ENCODE peak calls at places on chromosomes 13 and 19, in five cellular contexts. E is K562, H is SK-N-SH, O is GM12878, J is HepG2. F is an unnamed sample.

GRCh38 chr19:47490031-47490430 is 6.0 kb upstream of the KPTN start:
- DNase-seq in J (no peak), E (no peak), H (no peak), O (no peak), F (no peak)

GRCh38 chr13:86932935-86933334 is 738.2 kb upstream of the SLITRK5 start:
- DNase-seq in O (no peak), H (no peak), E (no peak), J (no peak), F (no peak)

GRCh38 chr19:48962029-48962848 is 2.9 kb upstream of the FTL start:
- DNase-seq in E (peak; percentile 89), H (no peak), O (no peak), J (peak; percentile 81), F (peak; percentile 89)

GRCh38 chr13:31625115-31625514 is 114.2 kb upstream of the RXFP2 start:
- DNase-seq in E (no peak), H (no peak), J (no peak), O (no peak), F (no peak)

GRCh38 chr19:50000038-50000890 is 24.9 kb downstream of the VRK3 start:
- DNase-seq in O (no peak), J (no peak), H (no peak), E (no peak), F (no peak)

GRCh38 chr13:58397596-58398387 is 766.2 kb downstream of the PCDH17 start:
- DNase-seq in E (no peak), H (no peak), O (no peak), J (no peak), F (no peak)

GRCh38 chr19:29587059-29587458 is 19.0 kb upstream of the POP4 start:
- DNase-seq in H (no peak), O (no peak), J (no peak), E (no peak), F (no peak)

GRCh38 chr19:39246951-39247669 is 1.5 kb downstream of the IFNL4 start:
- DNase-seq in H (no peak), J (no peak), E (no peak), O (no peak), F (no peak)

GRCh38 chr19:32870154-32870573 is 597 bp upstream of the SLC7A9 start:
- DNase-seq in J (peak; percentile 16), O (no peak), H (no peak), E (no peak), F (no peak)

GRCh38 chr13:34277971-34278370 is 460.0 kb downstream of the RFC3 start:
- DNase-seq in J (no peak), E (no peak), O (no peak), H (no peak), F (no peak)

GRCh38 chr19:17213334-17213733 is 1.8 kb upstream of the USE1 start:
- DNase-seq in O (no peak), J (no peak), E (no peak), H (no peak), F (no peak)

GRCh38 chr13:76971215-76971614 is 20.7 kb upstream of the CLN5 start:
- DNase-seq in J (no peak), E (no peak), O (no peak), H (no peak), F (no peak)

GRCh38 chr19:13072206-13072898 is 30.3 kb downstream of the LYL1 start:
- DNase-seq in O (no peak), J (no peak), H (no peak), E (no peak), F (no peak)

GRCh38 chr13:109790071-109790470 is 3.7 kb upstream of the IRS2 start:
- DNase-seq in H (no peak), E (no peak), J (no peak), O (no peak), F (peak; percentile 80)

GRCh38 chr13:109779074-109779473 is 7.3 kb downstream of the IRS2 start:
- DNase-seq in J (no peak), E (no peak), O (no peak), H (peak; percentile 36), F (peak; percentile 52)

GRCh38 chr13:79190932-79191331 is 215.1 kb downstream of the RBM26 start:
- DNase-seq in J (no peak), H (no peak), E (no peak), O (peak; percentile 56), F (peak; percentile 16)

GRCh38 chr19:32818536-32818935 is 51.0 kb downstream of the SLC7A9 start:
- DNase-seq in H (no peak), E (no peak), O (no peak), J (no peak), F (no peak)

GRCh38 chr19:12828494-12828893 is 5.9 kb downstream of the RTBDN start:
- DNase-seq in H (peak; percentile 92), E (peak; percentile 62), O (no peak), J (peak; percentile 40), F (peak; percentile 27)

GRCh38 chr19:19597809-19598306 is 20.6 kb downstream of the PBX4 start:
- DNase-seq in E (peak; percentile 44), H (no peak), J (peak; percentile 27), O (peak; percentile 99), F (no peak)

GRCh38 chr13:28181413-28181812 is 43.1 kb downstream of the PAN3 start:
- DNase-seq in H (no peak), J (no peak), O (no peak), E (no peak), F (no peak)

GRCh38 chr19:27780367-27781065 is 1432.4 kb downstream of the UQCRFS1 start:
- DNase-seq in H (no peak), E (no peak), O (no peak), J (no peak), F (peak; percentile 70)

GRCh38 chr19:5608271-5608666 is 14.3 kb downstream of the SAFB2 start:
- DNase-seq in H (no peak), E (no peak), J (peak; percentile 28), O (no peak), F (no peak)

GRCh38 chr19:3699741-3700241 is 477 bp downstream of the PIP5K1C start:
- DNase-seq in J (no peak), O (no peak), E (no peak), H (peak; percentile 75), F (no peak)

GRCh38 chr19:18496167-18496979 is 25.5 kb downstream of the ELL start:
- DNase-seq in H (no peak), E (peak; percentile 73), O (no peak), J (peak; percentile 32), F (peak; percentile 88)

GRCh38 chr19:55526216-55527196 is 10.4 kb downstream of the SBK2 start:
- DNase-seq in E (no peak), O (no peak), H (peak; percentile 57), J (peak; percentile 31), F (peak; percentile 63)

GRCh38 chr13:75250526-75251183 is 231.3 kb downstream of the TBC1D4 start:
- DNase-seq in H (no peak), E (no peak), J (no peak), O (no peak), F (no peak)

GRCh38 chr19:50519006-50519575 is 5.4 kb upstream of the ASPDH start:
- DNase-seq in O (no peak), H (no peak), J (no peak), E (no peak), F (no peak)

GRCh38 chr19:3784607-3785463 is 1.3 kb downstream of the MATK start:
- DNase-seq in J (no peak), O (no peak), H (no peak), E (no peak), F (no peak)

GRCh38 chr13:26433776-26434175 is 123.7 kb upstream of the WASF3 start:
- DNase-seq in J (no peak), O (no peak), H (no peak), E (no peak), F (no peak)

GRCh38 chr13:26695891-26696311 is 64.7 kb downstream of the GPR12 start:
- DNase-seq in E (no peak), O (no peak), J (no peak), H (no peak), F (no peak)

GRCh38 chr13:75173457-75174356 is 308.3 kb downstream of the TBC1D4 start:
- DNase-seq in O (no peak), J (peak; percentile 35), H (no peak), E (no peak), F (no peak)

GRCh38 chr19:31975461-31975860 is 369.9 kb upstream of the ZNF507 start:
- DNase-seq in H (no peak), J (no peak), E (no peak), O (no peak), F (no peak)

GRCh38 chr13:114101325-114101821 is 31.1 kb downstream of the RASA3 start:
- DNase-seq in H (peak; percentile 39), J (no peak), E (no peak), O (no peak), F (no peak)
- TF ChIP-seq REST in H (no peak), J (no peak), E (no peak), O (no peak), F (no peak)

GRCh38 chr19:1918975-1919374 is 13.8 kb downstream of the ADAT3 start:
- DNase-seq in J (no peak), H (no peak), O (no peak), E (no peak), F (no peak)
- TF ChIP-seq GABPA in J (no peak), H (no peak), O (no peak), E (no peak), F (no peak)

DNA sequence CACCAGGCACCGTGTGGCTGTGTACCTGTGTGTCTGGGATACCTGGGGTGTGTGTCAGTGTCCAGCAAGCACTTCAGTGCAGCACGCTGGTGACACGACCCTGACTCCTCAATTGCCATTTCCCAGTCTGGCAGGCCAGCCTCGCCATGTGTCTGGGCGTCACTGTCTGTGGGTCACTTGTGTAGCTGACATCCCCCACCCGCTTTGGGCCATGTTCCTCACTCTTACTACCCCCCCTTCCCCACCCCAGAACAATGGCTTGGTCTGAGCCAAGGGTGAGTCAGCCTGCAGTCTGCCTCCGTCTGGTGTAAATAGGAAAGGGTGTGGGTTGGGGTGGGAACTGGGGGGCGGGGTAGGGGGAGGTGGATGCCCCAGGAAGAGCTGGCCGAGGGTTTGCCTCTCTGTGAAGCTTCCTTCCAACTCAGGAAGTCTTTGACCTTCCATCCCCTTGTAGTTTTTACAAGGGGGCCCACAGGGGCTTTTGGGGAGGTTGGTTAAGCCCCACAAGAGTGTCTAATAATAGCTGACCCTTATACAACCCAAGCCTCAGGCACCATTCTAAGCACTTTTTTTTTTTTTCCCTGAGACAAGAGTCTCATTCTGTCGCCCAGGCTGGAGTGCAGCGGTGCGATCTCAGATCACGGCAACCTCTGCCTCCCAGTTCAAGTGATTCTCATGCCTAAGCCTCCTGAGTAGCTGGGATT is 17.6 kb downstream of the NOVA2 start:
- DNase-seq in O (no peak), E (no peak), J (peak; percentile 38), H (peak; percentile 56), F (no peak)
- TF ChIP-seq REST in O (no peak), E (no peak), J (no peak), H (no peak), F (no peak)

GRCh38 chr13:66775196-66775595 is 454.9 kb downstream of the PCDH9 start:
- DNase-seq in J (no peak), O (no peak), H (no peak), E (no peak), F (no peak)

GRCh38 chr13:66780814-66781213 is 449.3 kb downstream of the PCDH9 start:
- DNase-seq in O (no peak), J (no peak), E (no peak), H (no peak), F (no peak)

GRCh38 chr13:66774046-66774445 is 456.1 kb downstream of the PCDH9 start:
- DNase-seq in O (no peak), J (no peak), E (no peak), H (no peak), F (no peak)

GRCh38 chr13:66778461-66778860 is 451.7 kb downstream of the PCDH9 start:
- DNase-seq in J (no peak), H (peak; percentile 2), O (no peak), E (no peak), F (no peak)
- TF ChIP-seq GABPA in J (no peak), H (no peak), O (no peak), E (no peak), F (no peak)